ENCODE peak calls at places on chromosome X, in five cellular contexts. One of them, this sample, is unnamed.

GRCh38 chrX:120560405-120560841 is 339 bp downstream of the CUL4B start:
- DNase-seq in CD4-positive, alpha-beta memory T cell: peak; percentile 49
- DNase-seq in naive thymus-derived CD4-positive, alpha-beta T cell: peak; percentile 28
- DNase-seq in breast epithelium: peak; percentile 25
- DNase-seq in aorta: no peak
- DNase-seq in this sample: peak; percentile 50

GRCh38 chrX:1274786-1275185 is 6.2 kb downstream of the CSF2RA start:
- DNase-seq in naive thymus-derived CD4-positive, alpha-beta T cell: no peak
- DNase-seq in CD4-positive, alpha-beta memory T cell: no peak
- DNase-seq in aorta: peak; percentile 29
- DNase-seq in breast epithelium: no peak
- DNase-seq in this sample: no peak

GRCh38 chrX:78652971-78653822 is 5.9 kb downstream of the RTL3 start:
- DNase-seq in aorta: no peak
- DNase-seq in CD4-positive, alpha-beta memory T cell: no peak
- DNase-seq in breast epithelium: no peak
- DNase-seq in naive thymus-derived CD4-positive, alpha-beta T cell: no peak
- DNase-seq in this sample: peak; percentile 84

GRCh38 chrX:124223524-124223923 is 108.9 kb upstream of the TEX13D start:
- DNase-seq in aorta: no peak
- DNase-seq in naive thymus-derived CD4-positive, alpha-beta T cell: no peak
- DNase-seq in CD4-positive, alpha-beta memory T cell: no peak
- DNase-seq in breast epithelium: no peak
- DNase-seq in this sample: no peak

GRCh38 chrX:11770320-11770719 is 12.3 kb downstream of the MSL3 start:
- DNase-seq in aorta: no peak
- DNase-seq in CD4-positive, alpha-beta memory T cell: peak; percentile 69
- DNase-seq in breast epithelium: no peak
- DNase-seq in naive thymus-derived CD4-positive, alpha-beta T cell: no peak
- DNase-seq in this sample: peak; percentile 56

GRCh38 chrX:154731203-154731602 is 19.7 kb downstream of the GAB3 start:
- DNase-seq in naive thymus-derived CD4-positive, alpha-beta T cell: no peak
- DNase-seq in CD4-positive, alpha-beta memory T cell: no peak
- DNase-seq in breast epithelium: no peak
- DNase-seq in aorta: no peak
- DNase-seq in this sample: no peak

GRCh38 chrX:16970977-16971376 is 24.5 kb downstream of the REPS2 start:
- DNase-seq in breast epithelium: no peak
- DNase-seq in naive thymus-derived CD4-positive, alpha-beta T cell: no peak
- DNase-seq in aorta: no peak
- DNase-seq in CD4-positive, alpha-beta memory T cell: no peak
- DNase-seq in this sample: no peak

GRCh38 chrX:39985551-39985950 is 112.2 kb downstream of the BCOR start:
- DNase-seq in aorta: no peak
- DNase-seq in CD4-positive, alpha-beta memory T cell: no peak
- DNase-seq in breast epithelium: no peak
- DNase-seq in naive thymus-derived CD4-positive, alpha-beta T cell: no peak
- DNase-seq in this sample: no peak

GRCh38 chrX:46849933-46850332 is 13.1 kb downstream of the RP2 start:
- DNase-seq in aorta: no peak
- DNase-seq in CD4-positive, alpha-beta memory T cell: no peak
- DNase-seq in breast epithelium: no peak
- DNase-seq in naive thymus-derived CD4-positive, alpha-beta T cell: no peak
- DNase-seq in this sample: no peak

GRCh38 chrX:18406531-18407266 is 18.7 kb upstream of the CDKL5 start:
- DNase-seq in naive thymus-derived CD4-positive, alpha-beta T cell: no peak
- DNase-seq in aorta: no peak
- DNase-seq in breast epithelium: no peak
- DNase-seq in CD4-positive, alpha-beta memory T cell: no peak
- DNase-seq in this sample: no peak

GRCh38 chrX:30153881-30154260 is 61.5 kb upstream of the MAGEB2 start:
- DNase-seq in naive thymus-derived CD4-positive, alpha-beta T cell: no peak
- DNase-seq in aorta: no peak
- DNase-seq in breast epithelium: no peak
- DNase-seq in CD4-positive, alpha-beta memory T cell: no peak
- DNase-seq in this sample: no peak

GRCh38 chrX:132022863-132023116 is 312 bp upstream of the STK26 start:
- DNase-seq in CD4-positive, alpha-beta memory T cell: no peak
- DNase-seq in naive thymus-derived CD4-positive, alpha-beta T cell: no peak
- DNase-seq in aorta: no peak
- DNase-seq in breast epithelium: no peak
- DNase-seq in this sample: no peak

GRCh38 chrX:57286507-57287251 is at the start of gene FAAH2:
- DNase-seq in CD4-positive, alpha-beta memory T cell: peak; percentile 87
- DNase-seq in aorta: no peak
- DNase-seq in breast epithelium: peak; percentile 73
- DNase-seq in naive thymus-derived CD4-positive, alpha-beta T cell: peak; percentile 48
- DNase-seq in this sample: peak; percentile 10

GRCh38 chrX:10023821-10024220 is 56.7 kb downstream of the CLDN34 start:
- DNase-seq in aorta: no peak
- DNase-seq in naive thymus-derived CD4-positive, alpha-beta T cell: no peak
- DNase-seq in CD4-positive, alpha-beta memory T cell: no peak
- DNase-seq in breast epithelium: no peak
- DNase-seq in this sample: no peak

GRCh38 chrX:38305971-38306370 is 21.3 kb downstream of the RPGR start:
- DNase-seq in naive thymus-derived CD4-positive, alpha-beta T cell: no peak
- DNase-seq in breast epithelium: no peak
- DNase-seq in CD4-positive, alpha-beta memory T cell: no peak
- DNase-seq in aorta: no peak
- DNase-seq in this sample: no peak

GRCh38 chrX:31099536-31100090 is 27.8 kb upstream of the FTHL17 start:
- DNase-seq in naive thymus-derived CD4-positive, alpha-beta T cell: peak; percentile 54
- DNase-seq in aorta: no peak
- DNase-seq in CD4-positive, alpha-beta memory T cell: no peak
- DNase-seq in breast epithelium: no peak
- DNase-seq in this sample: no peak

GRCh38 chrX:21166302-21166982 is 207.8 kb upstream of the CNKSR2 start:
- DNase-seq in naive thymus-derived CD4-positive, alpha-beta T cell: no peak
- DNase-seq in aorta: no peak
- DNase-seq in breast epithelium: no peak
- DNase-seq in CD4-positive, alpha-beta memory T cell: no peak
- DNase-seq in this sample: peak; percentile 14

GRCh38 chrX:107537815-107538214 is 88.4 kb downstream of the FRMPD3 start:
- DNase-seq in CD4-positive, alpha-beta memory T cell: peak; percentile 22
- DNase-seq in naive thymus-derived CD4-positive, alpha-beta T cell: no peak
- DNase-seq in aorta: no peak
- DNase-seq in breast epithelium: no peak
- DNase-seq in this sample: peak; percentile 61

GRCh38 chrX:72477787-72478186 is 94.9 kb downstream of the HDAC8 start:
- DNase-seq in CD4-positive, alpha-beta memory T cell: no peak
- DNase-seq in naive thymus-derived CD4-positive, alpha-beta T cell: no peak
- DNase-seq in breast epithelium: no peak
- DNase-seq in aorta: no peak
- DNase-seq in this sample: no peak

GRCh38 chrX:111719426-111720210 is 38.6 kb downstream of the ALG13 start:
- DNase-seq in breast epithelium: no peak
- DNase-seq in aorta: no peak
- DNase-seq in naive thymus-derived CD4-positive, alpha-beta T cell: no peak
- DNase-seq in CD4-positive, alpha-beta memory T cell: no peak
- DNase-seq in this sample: no peak

GRCh38 chrX:12210921-12211320 is 72.6 kb downstream of the FRMPD4 start:
- DNase-seq in naive thymus-derived CD4-positive, alpha-beta T cell: no peak
- DNase-seq in breast epithelium: no peak
- DNase-seq in CD4-positive, alpha-beta memory T cell: no peak
- DNase-seq in aorta: no peak
- DNase-seq in this sample: peak; percentile 11

GRCh38 chrX:48940404-48940955 is 16.9 kb downstream of the OTUD5 start:
- DNase-seq in aorta: peak; percentile 1
- DNase-seq in naive thymus-derived CD4-positive, alpha-beta T cell: no peak
- DNase-seq in breast epithelium: no peak
- DNase-seq in CD4-positive, alpha-beta memory T cell: no peak
- DNase-seq in this sample: no peak

GRCh38 chrX:55486736-55487135 is 2.9 kb downstream of the USP51 start:
- DNase-seq in naive thymus-derived CD4-positive, alpha-beta T cell: no peak
- DNase-seq in aorta: no peak
- DNase-seq in breast epithelium: no peak
- DNase-seq in CD4-positive, alpha-beta memory T cell: no peak
- DNase-seq in this sample: peak; percentile 32

GRCh38 chrX:65971151-65971550 is 68.7 kb downstream of the VSIG4 start:
- DNase-seq in CD4-positive, alpha-beta memory T cell: no peak
- DNase-seq in naive thymus-derived CD4-positive, alpha-beta T cell: no peak
- DNase-seq in breast epithelium: no peak
- DNase-seq in aorta: no peak
- DNase-seq in this sample: no peak

GRCh38 chrX:45267007-45267406 is 66.3 kb upstream of the DIPK2B start:
- DNase-seq in aorta: no peak
- DNase-seq in breast epithelium: no peak
- DNase-seq in naive thymus-derived CD4-positive, alpha-beta T cell: no peak
- DNase-seq in CD4-positive, alpha-beta memory T cell: no peak
- DNase-seq in this sample: no peak

DNA sequence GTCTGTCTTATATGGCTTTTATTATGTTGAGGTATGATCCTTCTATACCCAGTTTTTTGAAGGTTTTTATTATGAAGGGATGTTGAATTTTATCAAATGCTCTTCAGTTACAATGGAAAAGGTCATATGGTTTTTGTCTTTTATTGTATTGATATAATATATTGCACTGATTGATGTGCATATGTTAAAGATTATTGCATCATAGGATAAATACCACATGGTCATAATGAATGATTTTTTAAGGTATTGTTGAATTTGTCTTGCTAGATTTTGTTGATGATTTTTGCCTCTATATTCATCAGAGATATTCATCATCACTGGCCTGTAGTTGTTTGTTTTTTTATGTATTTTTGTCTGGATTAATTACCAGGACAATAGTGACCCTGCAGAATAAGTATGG is 339.2 kb upstream of the CT83 start:
- DNase-seq in CD4-positive, alpha-beta memory T cell: no peak
- DNase-seq in breast epithelium: no peak
- DNase-seq in naive thymus-derived CD4-positive, alpha-beta T cell: no peak
- DNase-seq in aorta: no peak
- DNase-seq in this sample: no peak
- H3K4me1 ChIP-seq in CD4-positive, alpha-beta memory T cell: no peaks in the 10 kb centered on the region
- H3K4me1 ChIP-seq in breast epithelium: no peaks in the 10 kb centered on the region
- H3K4me1 ChIP-seq in naive thymus-derived CD4-positive, alpha-beta T cell: no peaks in the 10 kb centered on the region
- H3K4me1 ChIP-seq in aorta: no peaks in the 10 kb centered on the region
- H3K4me1 ChIP-seq in this sample: no peaks in the 10 kb centered on the region

GRCh38 chrX:64782923-64783322 is 193.3 kb downstream of the ZC4H2 start:
- DNase-seq in aorta: no peak
- DNase-seq in naive thymus-derived CD4-positive, alpha-beta T cell: no peak
- DNase-seq in breast epithelium: no peak
- DNase-seq in CD4-positive, alpha-beta memory T cell: no peak
- DNase-seq in this sample: no peak
- H3K27ac ChIP-seq in aorta: no peak overlapping the region
- H3K27ac ChIP-seq in naive thymus-derived CD4-positive, alpha-beta T cell: no peak overlapping the region
- H3K27ac ChIP-seq in breast epithelium: no peak overlapping the region
- H3K27ac ChIP-seq in CD4-positive, alpha-beta memory T cell: no peak overlapping the region
- H3K27ac ChIP-seq in this sample: no peak overlapping the region

GRCh38 chrX:140091276-140091886 is 126.1 kb upstream of the CXorf66 start:
- DNase-seq in naive thymus-derived CD4-positive, alpha-beta T cell: peak; percentile 22
- DNase-seq in CD4-positive, alpha-beta memory T cell: peak; percentile 12
- DNase-seq in aorta: no peak
- DNase-seq in breast epithelium: no peak
- DNase-seq in this sample: peak; percentile 12
- H3K4me1 ChIP-seq in naive thymus-derived CD4-positive, alpha-beta T cell: no peaks in the 10 kb centered on the region
- H3K4me1 ChIP-seq in CD4-positive, alpha-beta memory T cell: peaks cover 5% of the 10 kb centered on the region
- H3K4me1 ChIP-seq in aorta: no peaks in the 10 kb centered on the region
- H3K4me1 ChIP-seq in breast epithelium: no peaks in the 10 kb centered on the region
- H3K4me1 ChIP-seq in this sample: no peaks in the 10 kb centered on the region

DNA sequence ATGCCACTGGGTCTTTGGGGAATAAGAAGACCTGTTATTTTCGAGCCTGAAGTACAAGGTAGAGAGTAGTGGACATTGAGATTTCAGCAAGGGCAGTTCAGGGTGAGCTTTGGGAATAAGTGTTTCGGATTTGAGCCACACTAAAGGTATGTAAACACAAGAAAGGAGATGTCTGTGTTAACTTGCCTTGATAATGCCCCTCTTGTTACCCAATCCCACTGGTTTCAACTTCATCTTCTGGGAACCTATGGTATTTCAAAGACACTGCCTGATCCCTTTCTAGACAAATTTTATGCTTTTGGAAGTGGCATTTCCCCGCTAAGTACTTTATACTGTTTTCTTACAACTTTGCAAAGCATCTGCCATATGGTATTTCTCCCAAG is 79.4 kb downstream of the SLC9A6 start:
- DNase-seq in breast epithelium: no peak
- DNase-seq in CD4-positive, alpha-beta memory T cell: no peak
- DNase-seq in naive thymus-derived CD4-positive, alpha-beta T cell: no peak
- DNase-seq in aorta: no peak
- DNase-seq in this sample: no peak
- H3K27ac ChIP-seq in breast epithelium: peak overlapping the region; percentile 52
- H3K27ac ChIP-seq in CD4-positive, alpha-beta memory T cell: no peak overlapping the region
- H3K27ac ChIP-seq in naive thymus-derived CD4-positive, alpha-beta T cell: peak overlapping the region; percentile 61
- H3K27ac ChIP-seq in aorta: peak overlapping the region; percentile 76
- H3K27ac ChIP-seq in this sample: no peak overlapping the region

GRCh38 chrX:4243759-4244158 is 530.3 kb upstream of the PRKX start:
- DNase-seq in naive thymus-derived CD4-positive, alpha-beta T cell: no peak
- DNase-seq in CD4-positive, alpha-beta memory T cell: no peak
- DNase-seq in aorta: no peak
- DNase-seq in breast epithelium: no peak
- DNase-seq in this sample: no peak

GRCh38 chrX:4239650-4240540 is 526.4 kb upstream of the PRKX start:
- DNase-seq in aorta: no peak
- DNase-seq in breast epithelium: no peak
- DNase-seq in naive thymus-derived CD4-positive, alpha-beta T cell: no peak
- DNase-seq in CD4-positive, alpha-beta memory T cell: no peak
- DNase-seq in this sample: no peak

GRCh38 chrX:4238916-4239315 is 525.5 kb upstream of the PRKX start:
- DNase-seq in breast epithelium: no peak
- DNase-seq in naive thymus-derived CD4-positive, alpha-beta T cell: no peak
- DNase-seq in CD4-positive, alpha-beta memory T cell: no peak
- DNase-seq in aorta: no peak
- DNase-seq in this sample: no peak

DNA sequence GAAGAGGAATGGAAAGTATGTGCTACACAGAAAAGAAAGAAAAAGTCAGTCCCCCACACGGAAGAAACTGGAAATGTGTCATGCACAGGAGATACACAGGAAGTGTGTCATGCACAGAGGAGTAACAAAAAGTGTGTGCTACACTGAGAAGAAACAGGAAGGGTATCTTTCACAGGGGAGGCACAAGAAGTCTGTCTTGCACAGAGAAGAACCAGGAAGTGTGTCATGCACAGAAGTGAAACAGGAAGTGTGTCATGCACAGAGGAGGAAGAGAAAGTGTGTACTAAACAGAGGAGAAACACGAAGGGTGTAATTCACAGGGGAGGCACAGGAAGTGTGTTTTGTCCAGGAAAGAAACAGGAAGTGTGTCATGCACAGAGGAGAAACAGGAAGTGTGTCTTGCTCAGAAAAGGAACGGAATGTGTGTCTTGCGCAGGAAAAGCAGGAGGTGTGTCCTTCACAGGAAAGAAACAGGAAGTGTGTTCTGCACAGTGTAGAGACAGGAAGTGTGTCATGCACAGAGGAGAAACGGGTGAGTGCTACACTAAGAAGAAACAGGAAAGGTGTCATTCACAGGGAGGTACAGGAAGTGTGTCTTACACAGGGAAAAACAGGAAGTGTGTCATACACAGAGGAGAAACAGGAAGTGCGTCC is 527.2 kb upstream of the PRKX start:
- DNase-seq in CD4-positive, alpha-beta memory T cell: peak; percentile 55
- DNase-seq in breast epithelium: no peak
- DNase-seq in naive thymus-derived CD4-positive, alpha-beta T cell: no peak
- DNase-seq in aorta: no peak
- DNase-seq in this sample: no peak
- H3K4me1 ChIP-seq in CD4-positive, alpha-beta memory T cell: no peaks in the 10 kb centered on the region
- H3K4me1 ChIP-seq in breast epithelium: no peaks in the 10 kb centered on the region
- H3K4me1 ChIP-seq in naive thymus-derived CD4-positive, alpha-beta T cell: peaks cover 6% of the 10 kb centered on the region
- H3K4me1 ChIP-seq in aorta: no peaks in the 10 kb centered on the region
- H3K4me1 ChIP-seq in this sample: no peaks in the 10 kb centered on the region